ENCODE peak calls at places on chromosomes 5 and 9, in nine cellular contexts. E is HEK293T; D is stimulated activated CD4-positive, alpha-beta T cell treated with anti-CD3 and anti-CD28 coated beads, Interleukin-12 subunit alpha, Interleukin-12 subunit beta, amount 100 ng/mL, for 4 hours; X is fibroblast of mammary gland; K is hippocampal formation; Y is tibial artery; N is fibroblast of the conjunctiva; A is neural crest cell; G is erythroblast. H is an unnamed sample.

GRCh38 chr5:92505925-92506324 is 1075.1 kb downstream of the NR2F1-AS1 start:
- DNase-seq in N (no peak), A (no peak), G (no peak), E (no peak), X (peak), K (no peak), Y (no peak), D (no peak), H (no peak)

GRCh38 chr9:90038778-90039177 is 434.0 kb downstream of the GADD45G start:
- DNase-seq in Y (no peak), E (no peak), D (no peak), A (no peak), X (no peak), K (no peak), G (no peak), N (no peak), H (no peak)

GRCh38 chr5:54742417-54742889 is 224.9 kb downstream of the SNX18 start:
- DNase-seq in Y (no peak), A (no peak), K (no peak), D (no peak), E (no peak), X (peak), N (no peak), G (peak), H (no peak)

GRCh38 chr5:88880196-88880595 is 2.8 kb downstream of the MEF2C start:
- DNase-seq in D (no peak), G (no peak), K (no peak), N (no peak), E (no peak), Y (no peak), X (no peak), A (no peak), H (no peak)

GRCh38 chr9:85163415-85163814 is 493.9 kb downstream of the NTRK2 start:
- DNase-seq in G (no peak), X (peak), D (no peak), A (no peak), E (no peak), K (no peak), Y (no peak), N (peak), H (no peak)

GRCh38 chr5:170216262-170216864 is 16.4 kb upstream of the C5orf58 start:
- DNase-seq in A (peak), E (peak), X (peak), N (peak), K (no peak), Y (no peak), G (peak), D (no peak), H (peak)

GRCh38 chr5:111507276-111507675 is 5.1 kb downstream of the STARD4 start:
- DNase-seq in E (no peak), A (no peak), N (no peak), X (no peak), G (no peak), Y (no peak), D (no peak), K (no peak), H (no peak)

GRCh38 chr9:86321373-86321772 is 32.8 kb downstream of the TUT7 start:
- DNase-seq in G (no peak), A (no peak), Y (no peak), K (no peak), D (no peak), X (peak), E (no peak), N (peak), H (no peak)

GRCh38 chr5:139611703-139612584 is 36.2 kb upstream of the CXXC5 start:
- DNase-seq in N (peak), X (peak), Y (no peak), G (no peak), E (no peak), A (no peak), D (no peak), K (no peak), H (no peak)

GRCh38 chr9:99513441-99514112 is 291.5 kb downstream of the SEC61B start:
- DNase-seq in D (no peak), E (no peak), K (no peak), G (no peak), Y (no peak), X (no peak), A (no peak), N (no peak), H (no peak)

GRCh38 chr5:59086024-59086423 is 503.1 kb downstream of the RAB3C start:
- DNase-seq in G (no peak), K (no peak), D (no peak), N (no peak), Y (no peak), E (no peak), A (no peak), X (no peak), H (no peak)

GRCh38 chr9:114464652-114465051 is 40.6 kb downstream of the WHRN start:
- DNase-seq in X (no peak), N (no peak), A (no peak), E (no peak), K (no peak), D (no peak), G (no peak), Y (no peak), H (no peak)

H was measured in substantia nigra.